ENCODE peak calls at places on chromosomes 2 and 18, in six cellular contexts. Q is dorsolateral prefrontal cortex, P is sigmoid colon, E is right atrium auricular region, T is fibroblast of the aortic adventitia, S is trophoblast cell. R is an unnamed sample.
A peak's percentile ranks its signal among the peaks of the same experiment; 100 is the strongest.

GRCh38 chr18:41600693-41601391 is 354.2 kb upstream of the PIK3C3 start:
- DNase-seq in Q (no peak), P (no peak), E (no peak), T (no peak), S (no peak), R (no peak)

GRCh38 chr2:234939576-234939975 is 12.2 kb upstream of the SH3BP4 start:
- DNase-seq in Q (no peak), P (no peak), E (no peak), T (no peak), S (peak; percentile 93), R (no peak)

GRCh38 chr2:72759755-72760154 is 66.1 kb downstream of the EXOC6B start:
- DNase-seq in Q (no peak), P (no peak), E (no peak), T (no peak), S (no peak), R (no peak)

GRCh38 chr2:96325038-96325883 is at the start of gene ITPRIPL1:
- DNase-seq in Q (no peak), P (peak; percentile 49), E (no peak), T (no peak), S (no peak), R (no peak)

GRCh38 chr2:73290049-73290839 is 3.1 kb downstream of the EGR4 start:
- DNase-seq in Q (no peak), P (no peak), E (no peak), T (peak; percentile 14), S (peak; percentile 71), R (no peak)

GRCh38 chr2:13558368-13558767 is 841.6 kb downstream of the TRIB2 start:
- DNase-seq in Q (no peak), P (no peak), E (no peak), T (no peak), S (no peak), R (no peak)

GRCh38 chr2:19801367-19802087 is 100.3 kb downstream of the TTC32 start:
- DNase-seq in Q (no peak), P (peak; percentile 94), E (peak; percentile 90), T (peak; percentile 97), S (peak; percentile 93), R (peak; percentile 96)

GRCh38 chr2:177340158-177340557 is 52.4 kb upstream of the AGPS start:
- DNase-seq in Q (no peak), P (no peak), E (no peak), T (peak; percentile 30), S (no peak), R (no peak)

GRCh38 chr2:11949732-11950503 is 203.5 kb downstream of the LPIN1 start:
- DNase-seq in Q (no peak), P (no peak), E (no peak), T (no peak), S (no peak), R (no peak)

GRCh38 chr2:230762317-230762896 is 49.8 kb downstream of the CAB39 start:
- DNase-seq in Q (no peak), P (no peak), E (no peak), T (no peak), S (peak; percentile 60), R (no peak)

GRCh38 chr18:68299906-68300305 is 415.0 kb downstream of the TMX3 start:
- DNase-seq in Q (no peak), P (no peak), E (no peak), T (no peak), S (no peak), R (no peak)

GRCh38 chr2:120418174-120418787 is 72.3 kb downstream of the INHBB start:
- DNase-seq in Q (no peak), P (no peak), E (no peak), T (no peak), S (no peak), R (peak; percentile 54)

GRCh38 chr2:161238559-161239415 is 69.4 kb upstream of the PSMD14 start:
- DNase-seq in Q (peak; percentile 84), P (peak; percentile 82), E (no peak), T (peak; percentile 51), S (peak; percentile 70), R (peak; percentile 73)

GRCh38 chr2:110858135-110858737 is 125.9 kb downstream of the ACOXL start:
- DNase-seq in Q (no peak), P (no peak), E (no peak), T (no peak), S (no peak), R (no peak)

GRCh38 chr2:234027646-234028045 is 22.9 kb upstream of the SPP2 start:
- DNase-seq in Q (no peak), P (no peak), E (no peak), T (no peak), S (no peak), R (no peak)

GRCh38 chr2:65199891-65200290 is 27.7 kb upstream of the ACTR2 start:
- DNase-seq in Q (no peak), P (no peak), E (no peak), T (no peak), S (no peak), R (no peak)

GRCh38 chr2:136356111-136357033 is 238.4 kb upstream of the CXCR4 start:
- DNase-seq in Q (no peak), P (no peak), E (no peak), T (no peak), S (no peak), R (no peak)

GRCh38 chr2:115908731-115909130 is 1466.3 kb downstream of the DPP10 start:
- DNase-seq in Q (no peak), P (no peak), E (no peak), T (no peak), S (no peak), R (no peak)

GRCh38 chr18:59938686-59939085 is 38.9 kb downstream of the PMAIP1 start:
- DNase-seq in Q (no peak), P (no peak), E (no peak), T (no peak), S (no peak), R (no peak)

GRCh38 chr2:45469314-45470099 is 141.6 kb downstream of the SRBD1 start:
- DNase-seq in Q (no peak), P (no peak), E (no peak), T (peak; percentile 48), S (no peak), R (no peak)

GRCh38 chr2:196821195-196821594 is 12.0 kb upstream of the C2orf66 start:
- DNase-seq in Q (no peak), P (no peak), E (no peak), T (peak; percentile 59), S (no peak), R (no peak)

GRCh38 chr2:173676647-173677046 is 288.5 kb downstream of the SP3 start:
- DNase-seq in Q (no peak), P (no peak), E (no peak), T (no peak), S (no peak), R (no peak)

GRCh38 chr2:200377774-200378336 is 71.4 kb downstream of the SPATS2L start:
- DNase-seq in Q (no peak), P (no peak), E (no peak), T (peak; percentile 19), S (no peak), R (no peak)

GRCh38 chr2:200377143-200377773 is 70.8 kb downstream of the SPATS2L start:
- DNase-seq in Q (no peak), P (no peak), E (no peak), T (no peak), S (no peak), R (no peak)

GRCh38 chr2:200379481-200380120 is 73.1 kb downstream of the SPATS2L start:
- DNase-seq in Q (no peak), P (no peak), E (no peak), T (no peak), S (no peak), R (no peak)

GRCh38 chr2:200380139-200380561 is 73.7 kb downstream of the SPATS2L start:
- DNase-seq in Q (no peak), P (no peak), E (no peak), T (no peak), S (no peak), R (no peak)

DNA sequence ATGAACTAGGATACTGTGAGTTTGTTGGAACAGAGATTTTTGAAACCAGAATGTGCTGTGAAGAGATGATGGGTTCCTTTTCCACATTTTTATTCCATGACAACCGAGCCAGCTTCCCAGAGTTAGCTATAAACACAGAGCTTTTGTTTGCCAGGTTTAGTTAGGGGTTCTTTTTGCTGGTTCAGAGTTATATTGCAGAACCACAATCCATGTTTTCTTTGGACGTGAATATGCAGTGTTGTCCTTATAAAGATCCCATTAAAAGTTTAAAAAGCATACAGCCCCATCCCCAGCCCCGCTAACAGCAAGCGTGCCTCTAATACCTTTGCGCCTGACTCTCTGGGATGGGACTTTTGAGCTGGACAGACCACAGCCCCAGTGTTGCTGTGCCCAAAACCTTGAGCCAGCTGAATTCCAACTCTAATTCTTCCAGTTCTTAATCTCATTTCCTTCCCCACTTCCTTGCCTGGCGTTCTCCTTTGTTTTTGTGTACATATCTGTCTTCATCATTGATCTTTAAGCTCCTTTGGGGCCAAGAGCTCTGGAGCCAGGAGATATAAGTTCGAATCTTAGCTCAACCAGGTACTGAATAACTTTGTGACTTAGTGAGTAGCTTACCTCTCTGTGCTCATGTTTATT is 72.3 kb downstream of the SPATS2L start:
- DNase-seq in Q (no peak), P (no peak), E (no peak), T (peak; percentile 84), S (no peak), R (no peak)
- H3K4me3 ChIP-seq in Q (peak overlapping the region; percentile 44), P (no peak overlapping the region), E (no peak overlapping the region), T (peak overlapping the region; percentile 6), S (no peak overlapping the region), R (peak overlapping the region; percentile 46)

GRCh38 chr2:219219781-219220532 is 1.2 kb upstream of the ABCB6 start:
- DNase-seq in Q (no peak), P (no peak), E (no peak), T (no peak), S (no peak), R (no peak)

GRCh38 chr2:219219113-219219696 is 447 bp upstream of the ABCB6 start:
- DNase-seq in Q (no peak), P (no peak), E (no peak), T (no peak), S (peak; percentile 56), R (no peak)

GRCh38 chr2:219220652-219221402 is 2.1 kb upstream of the ABCB6 start:
- DNase-seq in Q (no peak), P (no peak), E (no peak), T (no peak), S (no peak), R (no peak)

GRCh38 chr2:219215871-219216536 is 2.8 kb downstream of the ABCB6 start:
- DNase-seq in Q (no peak), P (no peak), E (no peak), T (no peak), S (no peak), R (no peak)

GRCh38 chr2:219218279-219219112 is at the start of gene ABCB6:
- DNase-seq in Q (peak; percentile 97), P (peak; percentile 99), E (peak; percentile 99), T (peak; percentile 96), S (peak; percentile 89), R (peak; percentile 99)
- H3K4me3 ChIP-seq in Q (peak within 1 kb of the TSS; percentile 77), P (peak within 1 kb of the TSS; percentile 48), E (peak within 1 kb of the TSS; percentile 63), T (peak within 1 kb of the TSS; percentile 71), S (peak within 1 kb of the TSS; percentile 80), R (peak within 1 kb of the TSS; percentile 78)

GRCh38 chr2:48343571-48344440 is 186.1 kb upstream of the STON1 start:
- DNase-seq in Q (no peak), P (no peak), E (no peak), T (peak; percentile 95), S (peak; percentile 84), R (no peak)
- H3K4me3 ChIP-seq in Q (peak overlapping the region; percentile 60), P (no peak overlapping the region), E (peak overlapping the region; percentile 15), T (peak overlapping the region; percentile 38), S (no peak overlapping the region), R (peak overlapping the region; percentile 49)

DNA sequence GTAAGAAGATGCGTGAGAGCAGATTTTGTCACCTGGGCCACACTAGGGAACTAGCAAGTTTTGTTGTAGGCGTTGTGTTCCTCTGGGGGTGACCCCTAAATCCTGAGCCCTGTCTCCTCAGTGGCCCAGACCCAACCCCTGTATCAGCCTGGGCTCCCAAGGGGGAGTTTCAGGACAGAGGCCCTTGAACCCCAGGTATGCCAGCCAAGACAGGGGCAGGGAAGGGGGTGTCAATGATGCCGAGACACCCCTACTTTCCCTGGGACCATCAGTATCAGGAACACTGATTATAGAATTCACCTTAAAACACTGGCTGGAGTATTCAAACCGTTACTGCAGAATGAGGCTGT is 39.1 kb upstream of the RPL31 start:
- DNase-seq in Q (no peak), P (peak; percentile 46), E (no peak), T (no peak), S (no peak), R (no peak)
- H3K4me3 ChIP-seq in Q (no peak overlapping the region), P (no peak overlapping the region), E (no peak overlapping the region), T (no peak overlapping the region), S (no peak overlapping the region), R (no peak overlapping the region)

R was measured in coronary artery.